ENCODE peak calls at places on chromosomes 5 and 9, in six cellular contexts. K is IMR-90, L is adrenal gland, B is thyroid gland, T is endothelial cell of umbilical vein, O is heart left ventricle. V is an unnamed sample.

GRCh38 chr5:178431063-178431776 is 159.0 kb downstream of the COL23A1 start:
- DNase-seq in K (no peak), B (no peak), L (no peak), O (no peak), T (no peak), V (no peak)

GRCh38 chr5:134086943-134087305 is 27.6 kb upstream of the TCF7 start:
- DNase-seq in K (no peak), T (no peak), B (no peak), O (no peak), L (no peak), V (no peak)

GRCh38 chr5:134541736-134542376 is 16.4 kb downstream of the JADE2 start:
- DNase-seq in K (peak; percentile 64), T (peak; percentile 42), O (peak; percentile 66), B (peak; percentile 41), L (peak; percentile 64), V (peak; percentile 62)

GRCh38 chr5:135842737-135843136 is 8.3 kb downstream of the SLC25A48 start:
- DNase-seq in K (no peak), B (no peak), T (no peak), O (no peak), L (no peak), V (no peak)

GRCh38 chr9:70318002-70318401 is 59.2 kb downstream of the SMC5 start:
- DNase-seq in B (no peak), O (no peak), L (no peak), K (no peak), T (no peak), V (no peak)

GRCh38 chr5:157563373-157564148 is 12.0 kb downstream of the ADAM19 start:
- DNase-seq in O (peak; percentile 56), B (no peak), K (peak; percentile 94), L (peak; percentile 75), T (peak; percentile 52), V (no peak)

GRCh38 chr5:175328176-175328575 is 115.8 kb downstream of the DRD1 start:
- DNase-seq in K (no peak), L (no peak), O (no peak), T (no peak), B (no peak), V (no peak)

GRCh38 chr5:77775773-77776605 is at the start of gene TBCA:
- DNase-seq in K (peak; percentile 91), O (peak; percentile 92), L (peak; percentile 86), B (peak; percentile 86), T (peak; percentile 96), V (peak; percentile 86)

GRCh38 chr9:127548352-127548878 is 63.7 kb upstream of the STXBP1 start:
- DNase-seq in K (no peak), T (no peak), L (no peak), O (no peak), B (no peak), V (no peak)

GRCh38 chr5:127556609-127557348 is 39.3 kb downstream of the PRRC1 start:
- DNase-seq in B (no peak), L (no peak), O (no peak), K (no peak), T (no peak), V (no peak)

GRCh38 chr9:87406545-87407166 is 91.0 kb upstream of the DAPK1 start:
- DNase-seq in O (no peak), L (no peak), T (no peak), B (no peak), K (no peak), V (no peak)

GRCh38 chr9:18675973-18676372 is 202.0 kb downstream of the ADAMTSL1 start:
- DNase-seq in L (no peak), K (no peak), O (no peak), T (peak; percentile 12), B (no peak), V (no peak)

GRCh38 chr5:132777209-132778069 is at the start of gene SEPTIN8:
- DNase-seq in B (peak; percentile 49), L (peak; percentile 43), T (peak; percentile 33), O (peak; percentile 74), K (no peak), V (peak; percentile 64)

GRCh38 chr5:155746340-155747038 is 580.5 kb upstream of the SGCD start:
- DNase-seq in B (no peak), T (no peak), O (no peak), L (no peak), K (no peak), V (no peak)

GRCh38 chr5:80318212-80318611 is 1.6 kb upstream of the SPZ1 start:
- DNase-seq in B (no peak), O (peak; percentile 40), K (peak; percentile 28), T (no peak), L (peak; percentile 46), V (no peak)

GRCh38 chr9:74543145-74543544 is 46.0 kb downstream of the RORB start:
- DNase-seq in B (no peak), K (no peak), T (no peak), O (no peak), L (no peak), V (no peak)

GRCh38 chr5:139164020-139164419 is 34.1 kb downstream of the SIL1 start:
- DNase-seq in L (no peak), O (no peak), K (no peak), B (no peak), T (peak; percentile 68), V (peak; percentile 62)

GRCh38 chr5:606526-607399 is 5.4 kb upstream of the CEP72 start:
- DNase-seq in L (no peak), O (no peak), K (no peak), B (no peak), T (no peak), V (no peak)

GRCh38 chr9:111427186-111427585 is 57.0 kb downstream of the ECPAS start:
- DNase-seq in O (no peak), B (no peak), T (peak; percentile 6), K (peak; percentile 67), L (no peak), V (no peak)

GRCh38 chr5:21802869-21803490 is 1050.2 kb downstream of the CDH12 start:
- DNase-seq in B (no peak), L (no peak), K (peak; percentile 56), T (peak; percentile 33), O (no peak), V (no peak)

GRCh38 chr5:598564-598890 is 13.6 kb upstream of the CEP72 start:
- DNase-seq in L (no peak), K (no peak), O (peak; percentile 9), T (no peak), B (no peak), V (no peak)

GRCh38 chr9:136992819-136993369 is 672 bp downstream of the PAXX start:
- DNase-seq in B (no peak), O (no peak), L (no peak), T (no peak), K (no peak), V (no peak)
- TF ChIP-seq POLR2A in B (no peak), O (no peak), L (no peak), T (no peak), K (no peak), V (no peak)

DNA sequence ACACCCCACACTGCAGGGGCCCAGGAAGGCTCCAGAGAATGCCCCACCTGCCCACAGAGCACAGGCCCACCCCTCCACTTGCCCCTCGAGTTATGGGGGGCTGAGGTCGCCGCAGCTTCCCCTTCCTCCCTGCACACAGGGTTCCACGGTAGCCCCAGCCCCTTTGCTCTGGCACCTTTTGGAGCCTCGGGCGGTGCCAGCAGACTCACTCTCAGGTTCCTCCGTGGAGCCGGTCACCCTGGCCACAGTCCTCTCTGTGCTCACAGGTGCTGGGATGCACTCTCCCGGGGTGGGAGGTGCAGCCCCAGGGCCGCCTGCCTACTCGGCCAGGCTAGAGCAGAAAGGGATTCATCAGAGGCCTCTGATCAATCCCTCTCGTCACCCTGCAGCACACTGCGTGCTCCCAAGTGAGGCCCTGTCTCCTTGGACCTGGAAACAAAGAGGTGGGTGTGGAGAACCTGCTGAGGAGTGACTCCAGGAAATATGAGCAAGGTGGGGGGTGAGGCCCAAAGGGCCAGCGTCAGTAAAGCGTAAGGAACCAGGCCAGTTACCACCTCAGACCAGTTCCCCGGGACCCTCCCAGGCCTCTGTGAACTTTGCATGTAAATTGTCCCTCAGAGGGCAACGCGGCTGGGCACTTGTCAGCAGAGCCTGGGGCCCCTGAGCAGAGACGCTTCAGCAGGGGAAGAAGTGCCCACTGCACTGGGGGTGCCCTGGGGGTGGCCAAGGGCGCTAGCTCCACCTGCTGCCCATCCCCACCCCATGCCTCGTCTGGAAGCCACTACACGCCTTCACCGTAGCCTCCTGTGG is 167.8 kb downstream of the OLFM1 start:
- DNase-seq in B (no peak), O (peak; percentile 18), K (no peak), L (no peak), T (no peak), V (no peak)
- H3K9me3 ChIP-seq in B (no peaks in the 10 kb centered on the region), O (no peaks in the 10 kb centered on the region), K (peaks cover 31% of the 10 kb centered on the region), L (no peaks in the 10 kb centered on the region), T (no peaks in the 10 kb centered on the region), V (no peaks in the 10 kb centered on the region)

DNA sequence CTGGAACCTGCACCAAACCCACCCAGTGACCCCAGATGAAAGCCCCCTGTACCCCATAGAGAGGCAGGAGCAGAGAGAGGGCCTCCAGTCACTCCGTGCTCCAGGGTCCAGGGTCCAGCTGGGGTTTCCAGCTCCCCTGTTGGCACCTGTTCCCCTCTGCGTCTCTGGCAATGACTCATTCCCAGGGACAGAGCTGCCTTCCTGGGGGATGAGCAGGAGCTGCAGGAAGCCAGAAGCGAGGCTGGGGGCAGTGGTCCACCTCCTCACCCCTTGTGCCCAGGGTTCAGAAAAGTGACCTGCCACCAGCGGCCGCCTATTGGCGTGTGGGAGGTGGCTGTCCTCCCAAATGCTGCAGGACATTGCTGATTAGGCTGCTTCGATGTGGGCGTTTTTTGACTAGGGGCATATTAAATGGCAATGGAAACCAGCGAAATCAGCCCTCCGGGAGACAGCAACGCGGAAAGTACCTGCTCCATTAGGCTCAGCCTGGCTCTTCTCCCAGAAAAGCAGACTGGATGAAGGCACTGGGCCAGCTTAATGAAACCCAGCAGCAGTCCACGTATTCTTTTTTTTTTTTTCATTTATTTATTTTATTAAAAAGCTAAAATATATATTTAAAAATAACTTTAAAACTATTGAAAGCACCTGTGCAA is 97.4 kb downstream of the DAP start:
- DNase-seq in B (peak; percentile 23), T (no peak), K (peak; percentile 64), O (peak; percentile 49), L (no peak), V (peak; percentile 74)
- TF ChIP-seq POLR2A in B (no peak), T (no peak), K (no peak), O (no peak), L (no peak), V (no peak)

GRCh38 chr5:3522491-3522890 is 73.1 kb upstream of the IRX1 start:
- DNase-seq in L (no peak), O (no peak), K (no peak), T (no peak), B (no peak), V (no peak)
- H3K9me3 ChIP-seq in L (no peaks in the 10 kb centered on the region), O (no peaks in the 10 kb centered on the region), K (peaks cover 38% of the 10 kb centered on the region), T (peaks cover 17% of the 10 kb centered on the region), B (no peaks in the 10 kb centered on the region), V (no peaks in the 10 kb centered on the region)

DNA sequence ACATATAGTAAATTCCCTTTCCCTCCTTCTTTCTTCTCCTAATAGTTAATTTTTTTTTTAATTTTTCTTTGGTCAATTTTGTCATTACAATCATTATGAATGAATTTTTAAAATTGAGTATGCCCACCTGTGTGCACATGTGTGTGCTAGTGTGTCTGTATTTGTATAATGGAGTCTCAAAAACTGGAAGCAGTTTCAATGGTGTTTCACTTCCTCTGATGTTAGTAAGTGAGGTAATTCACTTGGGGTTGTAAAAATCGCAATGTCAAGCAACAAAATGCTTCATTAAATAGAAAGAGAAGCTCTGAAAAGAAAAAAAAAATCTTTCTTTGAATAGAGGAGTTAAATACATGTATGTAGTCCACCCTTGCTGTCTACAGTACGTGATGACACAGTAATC is 1467.6 kb upstream of the NUDT12 start:
- DNase-seq in B (no peak), K (no peak), O (no peak), L (no peak), T (no peak), V (no peak)
- TF ChIP-seq POLR2A in B (no peak), K (no peak), O (no peak), L (no peak), T (no peak), V (no peak)

GRCh38 chr5:150901446-150901845 is 3.3 kb downstream of the ZNF300 start:
- DNase-seq in L (no peak), O (no peak), K (no peak), B (no peak), T (no peak), V (no peak)
- H3K9me3 ChIP-seq in L (peaks cover 26% of the 10 kb centered on the region), O (peaks cover 84% of the 10 kb centered on the region), K (peaks cover 40% of the 10 kb centered on the region), B (no peaks in the 10 kb centered on the region), T (peaks cover 11% of the 10 kb centered on the region), V (peaks cover 43% of the 10 kb centered on the region)

V was measured in body of pancreas.